ENCODE peak calls at places on chromosomes 6 and 20, in ten cellular contexts. F, B, L, E, I, A, X, Z, T and C are unnamed samples.

GRCh38 chr6:108655840-108656650 is 95.3 kb downstream of the FOXO3 start:
- DNase-seq in F (no peak), B (peak), L (peak), E (no peak), I (no peak), A (no peak), X (no peak), Z (peak), T (no peak), C (no peak)

GRCh38 chr20:19370076-19371075 is 157.9 kb downstream of the SLC24A3 start:
- DNase-seq in F (no peak), B (no peak), L (no peak), E (no peak), I (no peak), A (no peak), X (no peak), Z (no peak), T (no peak), C (peak)

GRCh38 chr20:23187759-23188158 is 101.6 kb upstream of the CD93 start:
- DNase-seq in F (no peak), B (peak), L (no peak), E (peak), I (peak), A (peak), X (no peak), Z (no peak), T (no peak), C (no peak)

GRCh38 chr6:138689849-138690248 is 83.7 kb upstream of the CCDC28A start:
- DNase-seq in F (no peak), B (no peak), L (no peak), E (no peak), I (no peak), A (no peak), X (no peak), Z (peak), T (no peak), C (no peak)

GRCh38 chr6:104940881-104941693 is 15.8 kb upstream of the LIN28B start:
- DNase-seq in F (no peak), B (no peak), L (no peak), E (no peak), I (no peak), A (peak), X (peak), Z (peak), T (peak), C (no peak)

GRCh38 chr6:143843689-143844405 is 709 bp downstream of the LTV1 start:
- DNase-seq in F (no peak), B (no peak), L (no peak), E (no peak), I (no peak), A (no peak), X (no peak), Z (peak), T (no peak), C (no peak)

GRCh38 chr20:4071177-4071723 is 55.9 kb upstream of the RNF24 start:
- DNase-seq in F (no peak), B (no peak), L (no peak), E (no peak), I (no peak), A (no peak), X (no peak), Z (peak), T (no peak), C (no peak)

GRCh38 chr6:37371158-37372083 is 17.6 kb downstream of the RNF8 start:
- DNase-seq in F (no peak), B (no peak), L (no peak), E (no peak), I (no peak), A (no peak), X (no peak), Z (no peak), T (no peak), C (no peak)

GRCh38 chr6:104537185-104537584 is 322.5 kb downstream of the HACE1 start:
- DNase-seq in F (no peak), B (no peak), L (no peak), E (no peak), I (no peak), A (no peak), X (no peak), Z (peak), T (no peak), C (no peak)

GRCh38 chr6:21731411-21732031 is 138.0 kb downstream of the SOX4 start:
- DNase-seq in F (no peak), B (no peak), L (no peak), E (no peak), I (no peak), A (peak), X (no peak), Z (peak), T (no peak), C (no peak)

GRCh38 chr6:137641474-137642077 is 147.4 kb upstream of the OLIG3 start:
- DNase-seq in F (no peak), B (peak), L (peak), E (peak), I (peak), A (peak), X (no peak), Z (peak), T (peak), C (peak)
- TF ChIP-seq CTCF in F (no peak), B (peak), L (peak), E (no peak), I (peak), A (peak), X (peak), Z (peak), T (peak), C (peak)

GRCh38 chr20:47786763-47787107 is 1.5 kb upstream of the SULF2 start:
- DNase-seq in F (no peak), B (no peak), L (no peak), E (no peak), I (no peak), A (no peak), X (no peak), Z (no peak), T (no peak), C (no peak)
- TF ChIP-seq CTCF in F (no peak), B (peak), L (no peak), E (no peak), I (no peak), A (no peak), X (no peak), Z (no peak), T (peak), C (no peak)

GRCh38 chr6:89297695-89298351 is 17.3 kb downstream of the GABRR2 start:
- DNase-seq in F (no peak), B (peak), L (peak), E (peak), I (peak), A (no peak), X (peak), Z (peak), T (no peak), C (peak)

GRCh38 chr6:89302195-89302770 is 12.8 kb downstream of the GABRR2 start:
- DNase-seq in F (no peak), B (no peak), L (no peak), E (no peak), I (no peak), A (no peak), X (no peak), Z (no peak), T (no peak), C (peak)

GRCh38 chr6:89298680-89299450 is 16.2 kb downstream of the GABRR2 start:
- DNase-seq in F (no peak), B (no peak), L (no peak), E (no peak), I (no peak), A (no peak), X (no peak), Z (peak), T (no peak), C (peak)

GRCh38 chr6:89301586-89302194 is 13.4 kb downstream of the GABRR2 start:
- DNase-seq in F (no peak), B (no peak), L (no peak), E (no peak), I (no peak), A (no peak), X (no peak), Z (no peak), T (no peak), C (peak)

DNA sequence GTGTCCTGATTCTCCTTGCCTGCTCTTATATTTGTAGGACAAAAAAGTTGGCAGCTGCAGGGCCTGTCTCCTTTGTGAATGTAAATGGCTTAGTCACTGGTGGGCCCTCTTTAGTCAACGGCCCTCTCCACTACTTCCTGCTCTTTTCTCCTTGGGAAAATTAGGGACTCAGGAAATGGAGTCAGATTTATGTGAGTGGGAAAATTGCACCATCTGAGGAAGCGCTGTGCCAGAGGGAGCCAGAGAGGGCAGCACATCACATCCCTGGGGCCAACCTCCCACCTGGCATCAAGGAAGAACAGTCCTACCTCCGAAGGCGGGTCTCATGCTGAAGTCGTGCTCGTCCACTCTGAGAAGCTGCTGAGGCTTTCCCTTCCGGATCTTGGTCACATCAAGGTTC is 15.6 kb downstream of the GABRR2 start:
- DNase-seq in F (no peak), B (no peak), L (no peak), E (no peak), I (no peak), A (no peak), X (no peak), Z (no peak), T (no peak), C (peak)
- TF ChIP-seq CTCF in F (no peak), B (no peak), L (no peak), E (no peak), I (no peak), A (no peak), X (peak), Z (no peak), T (no peak), C (peak)

GRCh38 chr20:48295445-48295903 is 510.2 kb upstream of the SULF2 start:
- DNase-seq in F (no peak), B (peak), L (peak), E (no peak), I (no peak), A (peak), X (no peak), Z (peak), T (peak), C (no peak)
- TF ChIP-seq CTCF in F (no peak), B (peak), L (peak), E (no peak), I (no peak), A (no peak), X (no peak), Z (peak), T (no peak), C (peak)

DNA sequence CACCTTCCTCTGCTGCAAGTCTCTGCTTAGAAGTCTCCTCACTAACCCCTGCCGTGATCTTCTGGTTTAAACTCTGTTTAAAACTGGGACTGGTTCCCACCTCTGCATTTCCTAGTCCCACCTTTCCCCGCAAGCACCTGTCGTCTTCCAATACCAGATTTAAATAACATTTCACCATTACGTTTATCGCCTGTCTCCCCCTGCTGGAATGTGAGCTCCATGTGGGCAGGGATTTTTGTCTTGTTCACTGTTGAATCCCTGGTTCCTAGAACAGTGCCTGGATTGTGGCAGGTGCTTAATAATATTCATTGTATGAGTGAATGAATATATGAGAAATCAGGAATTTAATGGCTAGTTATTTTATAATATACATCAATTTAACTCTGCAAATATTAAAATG is 2.7 kb downstream of the GUCA1A start:
- DNase-seq in F (no peak), B (no peak), L (no peak), E (no peak), I (no peak), A (no peak), X (no peak), Z (no peak), T (no peak), C (no peak)
- TF ChIP-seq CTCF in F (no peak), B (no peak), L (no peak), E (no peak), I (no peak), A (no peak), X (peak), Z (peak), T (no peak), C (peak)

GRCh38 chr6:170223718-170224693 is 66.9 kb downstream of the DLL1 start:
- DNase-seq in F (no peak), B (peak), L (peak), E (no peak), I (no peak), A (no peak), X (no peak), Z (no peak), T (no peak), C (no peak)

GRCh38 chr6:170221052-170221752 is 69.7 kb downstream of the DLL1 start:
- DNase-seq in F (no peak), B (no peak), L (peak), E (peak), I (no peak), A (no peak), X (no peak), Z (no peak), T (no peak), C (peak)

GRCh38 chr6:170222498-170223471 is 68.1 kb downstream of the DLL1 start:
- DNase-seq in F (no peak), B (peak), L (peak), E (no peak), I (no peak), A (no peak), X (no peak), Z (no peak), T (no peak), C (no peak)

GRCh38 chr6:170224694-170225660 is 65.9 kb downstream of the DLL1 start:
- DNase-seq in F (no peak), B (no peak), L (peak), E (peak), I (peak), A (peak), X (no peak), Z (no peak), T (no peak), C (no peak)

DNA sequence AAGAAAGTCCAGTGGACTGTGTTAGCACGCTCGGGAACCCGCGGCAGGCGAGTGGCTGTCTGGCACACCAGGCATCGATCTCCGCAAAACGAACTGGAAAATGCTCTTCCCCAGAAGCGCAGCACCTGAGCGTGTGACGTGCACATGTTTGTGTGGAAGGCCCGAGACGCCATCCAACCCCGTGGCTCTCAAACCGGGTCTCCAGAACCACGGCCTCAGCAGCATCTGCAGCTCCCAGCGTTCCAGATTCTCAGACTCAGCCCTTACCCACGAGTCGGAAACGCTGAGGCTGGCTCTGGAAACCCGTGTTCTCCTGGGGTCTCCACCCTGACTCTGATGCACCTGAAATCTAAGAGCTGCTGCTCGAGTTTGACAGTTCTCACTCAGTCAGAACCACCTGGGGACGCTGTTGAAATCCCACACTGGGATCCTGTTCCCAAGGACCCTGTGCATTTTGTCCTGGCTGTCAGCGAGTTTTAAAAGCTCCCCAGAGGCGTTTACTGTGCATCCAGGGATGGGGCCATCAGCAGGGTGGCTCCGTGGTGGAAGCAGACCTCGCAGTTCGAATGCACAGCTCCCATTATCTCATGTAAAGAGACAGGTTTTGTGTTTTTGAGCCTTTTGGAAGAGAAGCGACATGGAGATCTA is 69.0 kb downstream of the DLL1 start:
- DNase-seq in F (peak), B (peak), L (peak), E (peak), I (no peak), A (no peak), X (no peak), Z (no peak), T (no peak), C (peak)
- TF ChIP-seq CTCF in F (no peak), B (no peak), L (no peak), E (no peak), I (no peak), A (no peak), X (no peak), Z (no peak), T (no peak), C (no peak)